ENCODE peak calls at places on chromosomes 6 and 20, in four cellular contexts. Z is K562, Q is GM12878, M is H1. Y is an unnamed sample.
A peak's percentile ranks its signal among the peaks of the same experiment; 100 is the strongest.

GRCh38 chr20:25437153-25437581 is 29.7 kb downstream of the GINS1 start:
- DNase-seq in Z (no peak), Q (no peak), M (peak; percentile 58), Y (peak; percentile 40)

GRCh38 chr6:36677059-36677749 is 1.3 kb upstream of the CDKN1A start:
- DNase-seq in Z (no peak), Q (no peak), M (no peak), Y (no peak)

GRCh38 chr20:47126374-47126705 is 230.2 kb downstream of the ZMYND8 start:
- DNase-seq in Z (no peak), Q (no peak), M (no peak), Y (no peak)

GRCh38 chr6:53361549-53362031 is 12.8 kb upstream of the ELOVL5 start:
- DNase-seq in Z (peak; percentile 42), Q (peak; percentile 63), M (no peak), Y (peak; percentile 30)

GRCh38 chr6:31171931-31172882 is 1.7 kb upstream of the POU5F1 start:
- DNase-seq in Z (no peak), Q (no peak), M (peak; percentile 95), Y (no peak)

GRCh38 chr20:59824711-59825562 is 108.5 kb downstream of the SYCP2 start:
- DNase-seq in Z (no peak), Q (no peak), M (peak; percentile 41), Y (no peak)

GRCh38 chr20:44861547-44862006 is 23.9 kb upstream of the YWHAB start:
- DNase-seq in Z (peak; percentile 13), Q (no peak), M (peak; percentile 10), Y (peak; percentile 18)

GRCh38 chr6:129686941-129687627 is 22.9 kb downstream of the ARHGAP18 start:
- DNase-seq in Z (no peak), Q (peak; percentile 76), M (no peak), Y (peak; percentile 52)

GRCh38 chr6:146546440-146546839 is 2.8 kb downstream of the RAB32 start:
- DNase-seq in Z (no peak), Q (no peak), M (no peak), Y (peak; percentile 94)

GRCh38 chr6:38174315-38174714 is 354.8 kb downstream of the ZFAND3 start:
- DNase-seq in Z (no peak), Q (no peak), M (no peak), Y (no peak)

GRCh38 chr6:29680904-29681303 is at the start of gene ZFP57:
- DNase-seq in Z (no peak), Q (no peak), M (no peak), Y (no peak)

GRCh38 chr6:15841937-15842698 is 179.3 kb upstream of the DTNBP1 start:
- DNase-seq in Z (no peak), Q (no peak), M (no peak), Y (no peak)

GRCh38 chr6:154653853-154654252 is 79.4 kb upstream of the SCAF8 start:
- DNase-seq in Z (no peak), Q (no peak), M (no peak), Y (peak; percentile 87)

GRCh38 chr6:30127238-30128093 is 8.5 kb upstream of the TRIM40 start:
- DNase-seq in Z (no peak), Q (no peak), M (peak; percentile 70), Y (no peak)

GRCh38 chr20:22430154-22430745 is 154.1 kb downstream of the FOXA2 start:
- DNase-seq in Z (peak; percentile 24), Q (no peak), M (peak; percentile 60), Y (no peak)
- TF ChIP-seq CEBPB in Z (no peak), Q (no peak), M (no peak), Y (no peak)

DNA sequence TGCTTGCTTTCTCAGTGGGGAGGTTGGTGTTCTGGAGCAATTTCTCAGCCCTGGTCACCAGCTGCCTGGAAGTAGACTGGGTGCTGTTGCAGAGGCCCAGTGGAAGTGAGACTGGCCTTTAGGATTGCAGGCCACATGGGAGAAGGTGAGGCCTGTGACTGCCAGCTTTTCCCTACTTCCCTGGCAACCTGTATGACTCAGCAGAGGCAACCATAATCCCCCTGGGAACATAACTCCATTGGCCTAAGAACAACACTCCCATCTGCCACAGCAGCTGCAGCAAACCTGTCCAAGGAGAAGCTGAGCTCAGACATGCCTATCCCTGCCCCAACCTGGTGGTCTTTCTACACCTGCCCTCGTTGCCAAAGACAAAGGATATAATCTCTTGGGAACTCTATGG is 473.5 kb upstream of the SPTLC3 start:
- DNase-seq in Z (no peak), Q (no peak), M (no peak), Y (no peak)
- TF ChIP-seq CHD1 in Z (no peak), Q (no peak), M (no peak), Y (no peak)

DNA sequence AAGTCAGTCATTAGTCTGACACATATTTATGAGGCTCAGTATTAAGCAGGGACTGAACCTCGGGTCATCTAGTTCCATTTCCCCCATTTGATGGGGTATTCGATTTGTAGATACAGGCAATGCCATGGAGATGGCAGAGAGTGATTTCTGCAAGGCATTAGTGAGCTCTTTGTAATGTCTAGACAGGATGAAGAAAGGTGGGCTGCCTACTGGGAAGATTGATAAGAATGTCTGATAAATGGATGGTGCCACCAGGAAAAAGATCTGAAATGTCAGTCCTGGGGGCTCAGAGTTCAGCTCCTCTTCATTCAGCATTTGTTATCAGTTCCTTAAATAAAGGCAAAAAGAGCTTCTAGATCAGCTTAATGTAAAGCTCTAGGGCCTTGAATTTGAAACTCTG is 51.4 kb downstream of the HS3ST5 start:
- DNase-seq in Z (no peak), Q (no peak), M (no peak), Y (no peak)
- TF ChIP-seq CEBPB in Z (no peak), Q (no peak), M (no peak), Y (no peak)

GRCh38 chr20:53660947-53661381 is 67.3 kb upstream of the ZNF217 start:
- DNase-seq in Z (no peak), Q (no peak), M (no peak), Y (peak; percentile 9)
- TF ChIP-seq CHD1 in Z (no peak), Q (no peak), M (no peak), Y (no peak)

GRCh38 chr6:42314571-42314950 is 96.9 kb upstream of the MRPS10 start:
- DNase-seq in Z (no peak), Q (no peak), M (no peak), Y (no peak)

GRCh38 chr6:42316390-42316970 is 98.8 kb upstream of the MRPS10 start:
- DNase-seq in Z (peak; percentile 48), Q (peak; percentile 12), M (no peak), Y (peak; percentile 90)

GRCh38 chr6:42315220-42315990 is 97.7 kb upstream of the MRPS10 start:
- DNase-seq in Z (no peak), Q (no peak), M (no peak), Y (no peak)

GRCh38 chr6:42316981-42317380 is 99.3 kb upstream of the MRPS10 start:
- DNase-seq in Z (no peak), Q (peak; percentile 15), M (no peak), Y (no peak)

DNA sequence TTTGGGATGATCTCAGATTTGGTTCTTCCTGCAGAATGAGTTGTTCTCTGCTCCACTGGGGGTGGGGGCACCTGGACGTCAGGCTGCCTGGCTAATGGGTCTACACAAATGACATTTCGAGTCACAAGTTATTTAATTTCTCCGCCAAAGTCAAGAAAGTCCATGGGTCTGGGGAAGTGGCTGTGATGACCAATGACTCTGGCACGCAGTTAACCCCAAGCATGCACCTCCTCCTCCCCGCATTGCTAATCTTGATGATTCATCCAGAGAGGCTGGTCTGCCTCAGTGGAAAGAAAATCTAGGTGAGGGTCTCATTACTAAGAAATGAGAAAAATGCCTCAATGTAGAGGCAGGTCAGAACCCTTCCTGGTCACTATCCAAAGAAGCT is 98.3 kb upstream of the MRPS10 start:
- DNase-seq in Z (peak; percentile 47), Q (no peak), M (no peak), Y (peak; percentile 99)
- TF ChIP-seq CEBPB in Z (no peak), Q (no peak), M (no peak), Y (peak; percentile 73)